ENCODE peak calls at places on chromosomes 1 and 21, in seven cellular contexts. A, T, K, M, B, V and N are unnamed samples.

GRCh38 chr1:12600880-12601633 is 17.0 kb downstream of the DHRS3 start:
- DNase-seq in A (no peak), T (no peak), K (peak), M (peak), B (no peak), V (peak), N (no peak)

GRCh38 chr21:46454142-46454541 is 4.5 kb upstream of the DIP2A start:
- DNase-seq in A (no peak), T (no peak), K (no peak), M (no peak), B (no peak), V (no peak), N (no peak)

GRCh38 chr1:6961905-6962304 is 176.7 kb downstream of the CAMTA1 start:
- DNase-seq in A (no peak), T (no peak), K (no peak), M (no peak), B (no peak), V (no peak), N (no peak)

GRCh38 chr1:155934933-155935590 is 849 bp upstream of the KHDC4 start:
- DNase-seq in A (no peak), T (peak), K (no peak), M (no peak), B (no peak), V (no peak), N (no peak)

GRCh38 chr1:67888707-67889106 is 55.4 kb upstream of the GNG12 start:
- DNase-seq in A (peak), T (peak), K (peak), M (no peak), B (no peak), V (no peak), N (no peak)

GRCh38 chr1:14742181-14742980 is 143.9 kb downstream of the KAZN start:
- DNase-seq in A (peak), T (peak), K (peak), M (no peak), B (peak), V (no peak), N (no peak)

GRCh38 chr1:147598631-147599361 is 57.5 kb downstream of the BCL9 start:
- DNase-seq in A (peak), T (no peak), K (no peak), M (no peak), B (no peak), V (peak), N (no peak)

GRCh38 chr1:203512830-203513578 is 19.1 kb downstream of the OPTC start:
- DNase-seq in A (peak), T (peak), K (peak), M (no peak), B (peak), V (no peak), N (no peak)

GRCh38 chr1:43883321-43883720 is 50.3 kb upstream of the ARTN start:
- DNase-seq in A (no peak), T (no peak), K (no peak), M (no peak), B (no peak), V (no peak), N (no peak)

GRCh38 chr1:1302006-1302430 is 5.7 kb downstream of the ACAP3 start:
- DNase-seq in A (peak), T (no peak), K (peak), M (no peak), B (no peak), V (no peak), N (no peak)

GRCh38 chr21:34807881-34808568 is 139.2 kb downstream of the CLIC6 start:
- DNase-seq in A (peak), T (peak), K (no peak), M (peak), B (peak), V (no peak), N (no peak)

GRCh38 chr1:164601399-164602141 is 42.6 kb downstream of the PBX1 start:
- DNase-seq in A (no peak), T (no peak), K (no peak), M (no peak), B (no peak), V (no peak), N (no peak)

GRCh38 chr1:63623952-63624351 is 30.7 kb downstream of the PGM1 start:
- DNase-seq in A (no peak), T (no peak), K (no peak), M (no peak), B (no peak), V (no peak), N (no peak)

GRCh38 chr1:58035523-58035922 is 511.0 kb downstream of the OMA1 start:
- DNase-seq in A (no peak), T (no peak), K (peak), M (no peak), B (no peak), V (no peak), N (no peak)

GRCh38 chr1:174000274-174000852 is 21.8 kb downstream of the RC3H1 start:
- DNase-seq in A (no peak), T (no peak), K (no peak), M (no peak), B (no peak), V (no peak), N (no peak)